ENCODE peak calls at places on chromosomes 4 and X, in six cellular contexts. X, V, T, D, Y and I are unnamed samples. For H3K4me1, the result is how much of the 10 kb centered on the place peaks cover.

GRCh38 chr4:139526928-139527327 is 29.1 kb downstream of the SETD7 start:
- DNase-seq in X (no peak), T (peak), D (no peak), V (no peak), Y (no peak), I (no peak)

GRCh38 chrX:100895365-100896075 is 21.4 kb upstream of the NOX1 start:
- DNase-seq in Y (no peak), D (peak), V (peak), X (peak), T (peak), I (no peak)

GRCh38 chr4:2458546-2459491 is 10.1 kb upstream of the RNF4 start:
- DNase-seq in V (no peak), Y (no peak), T (no peak), D (no peak), X (no peak), I (no peak)

GRCh38 chr4:8846046-8846720 is 25.5 kb downstream of the HMX1 start:
- DNase-seq in T (no peak), V (no peak), Y (no peak), X (no peak), D (no peak), I (no peak)

GRCh38 chr4:151667025-151667424 is 93.8 kb downstream of the GATB start:
- DNase-seq in Y (no peak), V (no peak), T (no peak), X (peak), D (no peak), I (no peak)

GRCh38 chrX:109347618-109348017 is 134.3 kb downstream of the GUCY2F start:
- DNase-seq in X (peak), Y (no peak), T (no peak), D (no peak), V (no peak), I (no peak)

GRCh38 chr4:109928327-109929045 is 15.8 kb downstream of the EGF start:
- DNase-seq in Y (no peak), X (no peak), V (no peak), T (no peak), D (no peak), I (no peak)

GRCh38 chrX:24215282-24215681 is 65.8 kb downstream of the ZFX start:
- DNase-seq in D (no peak), Y (no peak), X (no peak), V (no peak), T (no peak), I (no peak)

GRCh38 chrX:101658661-101659477 is 781 bp downstream of the ARMCX2 start:
- DNase-seq in X (peak), D (peak), V (no peak), T (peak), Y (peak), I (no peak)

GRCh38 chr4:1378559-1379231 is 27.5 kb downstream of the NKX1-1 start:
- DNase-seq in X (no peak), V (no peak), D (no peak), Y (peak), T (no peak), I (no peak)

GRCh38 chr4:20778896-20779295 is 78.6 kb downstream of the PACRGL start:
- DNase-seq in T (no peak), D (no peak), Y (no peak), V (no peak), X (no peak), I (no peak)

GRCh38 chrX:7083468-7084396 is 63.8 kb upstream of the STS start:
- DNase-seq in V (peak), D (peak), T (peak), X (peak), Y (no peak), I (no peak)

GRCh38 chrX:56563231-56564116 is at the start of gene UBQLN2:
- DNase-seq in V (peak), D (peak), X (peak), Y (peak), T (peak), I (no peak)

GRCh38 chr4:30511751-30512150 is 208.4 kb upstream of the PCDH7 start:
- DNase-seq in Y (no peak), D (no peak), X (no peak), T (no peak), V (no peak), I (no peak)

GRCh38 chr4:107333518-107333917 is 297.4 kb upstream of the DKK2 start:
- DNase-seq in X (no peak), V (no peak), T (no peak), D (no peak), Y (no peak), I (no peak)

GRCh38 chr4:151715881-151716280 is 44.9 kb downstream of the GATB start:
- DNase-seq in Y (no peak), D (no peak), T (no peak), X (no peak), V (no peak), I (no peak)

GRCh38 chr4:80407246-80407645 is 71.7 kb downstream of the CFAP299 start:
- DNase-seq in X (peak), T (peak), Y (peak), V (no peak), D (no peak), I (no peak)

GRCh38 chrX:12804655-12805054 is 13.4 kb downstream of the PRPS2 start:
- DNase-seq in T (peak), D (no peak), Y (no peak), X (no peak), V (no peak), I (no peak)

GRCh38 chr4:140049924-140050681 is 103.9 kb downstream of the MAML3 start:
- DNase-seq in T (peak), Y (no peak), V (peak), X (peak), D (peak), I (no peak)

GRCh38 chrX:19457662-19458061 is 57.6 kb downstream of the MAP3K15 start:
- DNase-seq in D (no peak), X (no peak), Y (no peak), V (no peak), T (no peak), I (no peak)

GRCh38 chr4:6785572-6785925 is 3.0 kb downstream of the KIAA0232 start:
- DNase-seq in V (no peak), X (no peak), Y (no peak), T (no peak), D (no peak), I (no peak)
- H3K4me1 ChIP-seq in V (under half), X (under half), Y (half or more), T (under half), D (under half), I (half or more)

GRCh38 chrX:40174594-40175415 is 77.0 kb upstream of the BCOR start:
- DNase-seq in T (peak), D (peak), Y (peak), V (peak), X (peak), I (no peak)
- H3K4me1 ChIP-seq in T (under half), D (under half), Y (under half), V (half or more), X (under half), I (under half)

DNA sequence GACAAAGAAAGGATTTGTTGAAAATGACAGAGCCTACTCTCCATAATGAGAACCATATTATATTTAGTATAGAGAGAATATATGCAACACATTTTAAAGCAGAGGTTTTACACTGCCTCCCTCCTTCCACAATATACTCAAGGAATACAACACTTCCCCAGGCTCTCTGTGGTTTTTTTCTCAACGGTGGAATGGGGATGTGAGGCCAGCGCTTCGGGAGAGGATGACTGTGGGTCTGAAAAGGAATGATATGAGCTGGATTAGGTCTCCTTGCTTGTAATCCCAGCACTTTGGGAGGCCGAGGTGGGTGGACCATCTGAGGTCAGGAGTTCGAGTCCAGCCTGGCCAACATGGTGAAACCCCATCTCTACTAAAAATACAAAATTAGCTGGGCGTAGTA is 348.7 kb upstream of the KLF3 start:
- DNase-seq in Y (no peak), V (no peak), T (no peak), X (no peak), D (no peak), I (no peak)
- H3K4me1 ChIP-seq in Y (under half), V (under half), T (under half), X (under half), D (under half), I (under half)

GRCh38 chr4:75655562-75655961 is 17.6 kb downstream of the G3BP2 start:
- DNase-seq in Y (no peak), X (no peak), V (peak), T (no peak), D (no peak), I (no peak)
- H3K4me1 ChIP-seq in Y (under half), X (under half), V (under half), T (under half), D (under half), I (under half)

GRCh38 chr4:169251291-169252235 is 19.2 kb downstream of the SH3RF1 start:
- DNase-seq in Y (no peak), V (no peak), D (peak), X (no peak), T (peak), I (no peak)
- H3K4me1 ChIP-seq in Y (half or more), V (under half), D (half or more), X (half or more), T (half or more), I (under half)

GRCh38 chrX:3520458-3520857 is 174.0 kb upstream of the MXRA5 start:
- DNase-seq in V (no peak), D (no peak), Y (no peak), X (peak), T (no peak), I (no peak)

GRCh38 chrX:3526084-3526483 is 179.6 kb upstream of the MXRA5 start:
- DNase-seq in D (no peak), Y (no peak), X (peak), T (no peak), V (no peak), I (no peak)

GRCh38 chrX:3522016-3522690 is 175.7 kb upstream of the MXRA5 start:
- DNase-seq in Y (no peak), T (no peak), V (no peak), D (no peak), X (peak), I (no peak)

GRCh38 chrX:3518870-3519269 is 172.4 kb upstream of the MXRA5 start:
- DNase-seq in V (no peak), D (peak), T (peak), X (peak), Y (peak), I (no peak)

GRCh38 chrX:3520987-3521875 is 174.8 kb upstream of the MXRA5 start:
- DNase-seq in V (no peak), X (peak), T (no peak), Y (no peak), D (no peak), I (no peak)
- H3K4me1 ChIP-seq in V (under half), X (half or more), T (under half), Y (under half), D (under half), I (under half)

GRCh38 chrX:130094712-130095111 is 15.6 kb downstream of the ELF4 start:
- DNase-seq in V (no peak), D (no peak), T (no peak), X (no peak), Y (no peak), I (no peak)
- H3K4me1 ChIP-seq in V (under half), D (under half), T (under half), X (under half), Y (under half), I (under half)

GRCh38 chr4:13535708-13536361 is 8.5 kb downstream of the NKX3-2 start:
- DNase-seq in T (no peak), V (no peak), Y (no peak), X (no peak), D (no peak), I (no peak)

GRCh38 chr4:13535118-13535517 is 9.2 kb downstream of the NKX3-2 start:
- DNase-seq in T (no peak), D (no peak), V (no peak), Y (no peak), X (no peak), I (no peak)

GRCh38 chr4:13534344-13535063 is 9.8 kb downstream of the NKX3-2 start:
- DNase-seq in X (no peak), D (no peak), Y (no peak), V (no peak), T (no peak), I (peak)

GRCh38 chr4:13531609-13531998 is 12.7 kb downstream of the NKX3-2 start:
- DNase-seq in V (no peak), T (no peak), X (no peak), Y (no peak), D (no peak), I (no peak)

GRCh38 chr4:13533670-13534343 is 10.5 kb downstream of the NKX3-2 start:
- DNase-seq in V (no peak), D (no peak), Y (no peak), T (no peak), X (no peak), I (no peak)
- H3K4me1 ChIP-seq in V (under half), D (under half), Y (under half), T (under half), X (under half), I (under half)

GRCh38 chrX:15998350-15998749 is 125.0 kb upstream of the GRPR start:
- DNase-seq in T (no peak), Y (no peak), X (no peak), V (peak), D (no peak), I (no peak)
- H3K4me1 ChIP-seq in T (under half), Y (under half), X (under half), V (under half), D (under half), I (under half)

DNA sequence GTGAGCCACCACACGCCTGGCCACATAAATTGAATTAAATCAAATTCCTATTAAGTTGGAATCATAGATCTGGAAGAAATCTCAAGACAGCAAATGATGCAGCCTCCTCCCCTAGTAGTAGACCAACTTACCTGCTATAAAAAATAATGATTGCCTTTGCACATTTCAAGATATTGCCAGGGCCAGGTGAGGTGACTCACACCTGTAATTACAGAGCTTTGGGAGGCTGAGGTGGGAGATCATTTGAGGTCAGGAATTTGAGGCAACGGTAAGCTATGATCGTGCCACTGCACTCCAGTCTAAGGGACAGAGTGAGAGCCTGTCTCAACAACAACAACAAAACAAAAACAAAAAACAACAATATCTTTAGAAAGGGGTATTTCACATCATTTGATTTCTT is 17.0 kb upstream of the WWC2 start:
- DNase-seq in X (no peak), V (no peak), Y (no peak), D (no peak), T (no peak), I (no peak)
- H3K4me1 ChIP-seq in X (under half), V (under half), Y (under half), D (under half), T (under half), I (under half)